ENCODE peak calls at places on chromosome 18, in nine cellular contexts. One of them, this sample, is unnamed.

GRCh38 chr18:48536516-48536915 is 2.3 kb upstream of the CTIF start:
- DNase-seq in transverse colon: no peak
- DNase-seq in A549: no peak
- DNase-seq in K562: no peak
- DNase-seq in ovary: peak; percentile 40
- DNase-seq in stomach: no peak
- DNase-seq in sigmoid colon: no peak
- DNase-seq in SK-N-SH: no peak
- DNase-seq in H1: no peak
- DNase-seq in this sample: no peak

GRCh38 chr18:26993568-26993967 is 128.1 kb upstream of the AQP4 start:
- DNase-seq in transverse colon: no peak
- DNase-seq in A549: no peak
- DNase-seq in K562: no peak
- DNase-seq in ovary: no peak
- DNase-seq in stomach: no peak
- DNase-seq in sigmoid colon: no peak
- DNase-seq in SK-N-SH: no peak
- DNase-seq in H1: no peak
- DNase-seq in this sample: no peak

GRCh38 chr18:49023938-49024341 is 73.2 kb upstream of the SMAD7 start:
- DNase-seq in transverse colon: no peak
- DNase-seq in A549: no peak
- DNase-seq in K562: no peak
- DNase-seq in ovary: no peak
- DNase-seq in stomach: peak; percentile 23
- DNase-seq in sigmoid colon: no peak
- DNase-seq in SK-N-SH: no peak
- DNase-seq in H1: peak; percentile 27
- DNase-seq in this sample: no peak

GRCh38 chr18:37484893-37485834 is 80.4 kb downstream of the CELF4 start:
- DNase-seq in transverse colon: peak; percentile 16
- DNase-seq in A549: peak; percentile 47
- DNase-seq in K562: peak; percentile 83
- DNase-seq in ovary: peak; percentile 48
- DNase-seq in stomach: no peak
- DNase-seq in sigmoid colon: no peak
- DNase-seq in SK-N-SH: no peak
- DNase-seq in H1: peak; percentile 77
- DNase-seq in this sample: no peak

GRCh38 chr18:38545071-38545470 is 979.5 kb upstream of the CELF4 start:
- DNase-seq in transverse colon: no peak
- DNase-seq in A549: peak; percentile 2
- DNase-seq in K562: no peak
- DNase-seq in ovary: no peak
- DNase-seq in stomach: no peak
- DNase-seq in sigmoid colon: no peak
- DNase-seq in SK-N-SH: no peak
- DNase-seq in H1: peak; percentile 52
- DNase-seq in this sample: no peak

GRCh38 chr18:79260510-79260909 is 135.2 kb upstream of the NFATC1 start:
- DNase-seq in transverse colon: no peak
- DNase-seq in A549: no peak
- DNase-seq in K562: no peak
- DNase-seq in ovary: no peak
- DNase-seq in stomach: no peak
- DNase-seq in sigmoid colon: no peak
- DNase-seq in SK-N-SH: no peak
- DNase-seq in H1: no peak
- DNase-seq in this sample: no peak

GRCh38 chr18:74731097-74731496 is 133.4 kb downstream of the ZNF407 start:
- DNase-seq in transverse colon: no peak
- DNase-seq in A549: no peak
- DNase-seq in K562: no peak
- DNase-seq in ovary: no peak
- DNase-seq in stomach: no peak
- DNase-seq in sigmoid colon: no peak
- DNase-seq in SK-N-SH: no peak
- DNase-seq in H1: no peak
- DNase-seq in this sample: no peak

GRCh38 chr18:76412818-76413565 is 82.0 kb downstream of the ZNF516 start:
- DNase-seq in transverse colon: peak; percentile 6
- DNase-seq in A549: no peak
- DNase-seq in K562: no peak
- DNase-seq in ovary: no peak
- DNase-seq in stomach: no peak
- DNase-seq in sigmoid colon: peak; percentile 57
- DNase-seq in SK-N-SH: no peak
- DNase-seq in H1: no peak
- DNase-seq in this sample: no peak

GRCh38 chr18:76908277-76908676 is 85.9 kb downstream of the ZNF236 start:
- DNase-seq in transverse colon: no peak
- DNase-seq in A549: no peak
- DNase-seq in K562: no peak
- DNase-seq in ovary: no peak
- DNase-seq in stomach: no peak
- DNase-seq in sigmoid colon: no peak
- DNase-seq in SK-N-SH: no peak
- DNase-seq in H1: no peak
- DNase-seq in this sample: no peak

GRCh38 chr18:63205791-63206252 is 113.7 kb downstream of the BCL2 start:
- DNase-seq in transverse colon: no peak
- DNase-seq in A549: no peak
- DNase-seq in K562: no peak
- DNase-seq in ovary: no peak
- DNase-seq in stomach: no peak
- DNase-seq in sigmoid colon: no peak
- DNase-seq in SK-N-SH: no peak
- DNase-seq in H1: no peak
- DNase-seq in this sample: no peak

GRCh38 chr18:6251084-6251483 is 163.6 kb downstream of the L3MBTL4 start:
- DNase-seq in transverse colon: no peak
- DNase-seq in A549: no peak
- DNase-seq in K562: no peak
- DNase-seq in ovary: no peak
- DNase-seq in stomach: no peak
- DNase-seq in sigmoid colon: no peak
- DNase-seq in SK-N-SH: no peak
- DNase-seq in H1: no peak
- DNase-seq in this sample: no peak

GRCh38 chr18:77058186-77058847 is 74.3 kb downstream of the MBP start:
- DNase-seq in transverse colon: no peak
- DNase-seq in A549: no peak
- DNase-seq in K562: no peak
- DNase-seq in ovary: no peak
- DNase-seq in stomach: no peak
- DNase-seq in sigmoid colon: peak; percentile 84
- DNase-seq in SK-N-SH: no peak
- DNase-seq in H1: no peak
- DNase-seq in this sample: peak; percentile 56

GRCh38 chr18:55489034-55489741 is 98.8 kb downstream of the TCF4 start:
- DNase-seq in transverse colon: no peak
- DNase-seq in A549: no peak
- DNase-seq in K562: no peak
- DNase-seq in ovary: no peak
- DNase-seq in stomach: no peak
- DNase-seq in sigmoid colon: no peak
- DNase-seq in SK-N-SH: no peak
- DNase-seq in H1: no peak
- DNase-seq in this sample: no peak

GRCh38 chr18:13393338-13393737 is 174.8 kb downstream of the LDLRAD4 start:
- DNase-seq in transverse colon: no peak
- DNase-seq in A549: no peak
- DNase-seq in K562: no peak
- DNase-seq in ovary: no peak
- DNase-seq in stomach: no peak
- DNase-seq in sigmoid colon: peak; percentile 43
- DNase-seq in SK-N-SH: no peak
- DNase-seq in H1: peak; percentile 36
- DNase-seq in this sample: no peak

GRCh38 chr18:13390196-13390595 is 171.6 kb downstream of the LDLRAD4 start:
- DNase-seq in transverse colon: no peak
- DNase-seq in A549: no peak
- DNase-seq in K562: no peak
- DNase-seq in ovary: no peak
- DNase-seq in stomach: no peak
- DNase-seq in sigmoid colon: peak; percentile 56
- DNase-seq in SK-N-SH: no peak
- DNase-seq in H1: peak; percentile 40
- DNase-seq in this sample: no peak

GRCh38 chr18:13392899-13393298 is 174.3 kb downstream of the LDLRAD4 start:
- DNase-seq in transverse colon: no peak
- DNase-seq in A549: no peak
- DNase-seq in K562: no peak
- DNase-seq in ovary: no peak
- DNase-seq in stomach: no peak
- DNase-seq in sigmoid colon: peak; percentile 36
- DNase-seq in SK-N-SH: no peak
- DNase-seq in H1: peak; percentile 37
- DNase-seq in this sample: no peak

GRCh38 chr18:13390711-13391110 is 172.2 kb downstream of the LDLRAD4 start:
- DNase-seq in transverse colon: no peak
- DNase-seq in A549: no peak
- DNase-seq in K562: no peak
- DNase-seq in ovary: no peak
- DNase-seq in stomach: no peak
- DNase-seq in sigmoid colon: no peak
- DNase-seq in SK-N-SH: no peak
- DNase-seq in H1: no peak
- DNase-seq in this sample: no peak

GRCh38 chr18:13392029-13392750 is 173.6 kb downstream of the LDLRAD4 start:
- DNase-seq in transverse colon: no peak
- DNase-seq in A549: no peak
- DNase-seq in K562: no peak
- DNase-seq in ovary: no peak
- DNase-seq in stomach: no peak
- DNase-seq in sigmoid colon: peak; percentile 59
- DNase-seq in SK-N-SH: no peak
- DNase-seq in H1: peak; percentile 36
- DNase-seq in this sample: no peak
- TF ChIP-seq EP300 in transverse colon: no peak
- TF ChIP-seq EP300 in A549: no peak
- TF ChIP-seq EP300 in K562: no peak
- TF ChIP-seq EP300 in ovary: no peak
- TF ChIP-seq EP300 in stomach: no peak
- TF ChIP-seq EP300 in sigmoid colon: no peak
- TF ChIP-seq EP300 in SK-N-SH: no peak
- TF ChIP-seq EP300 in H1: no peak
- TF ChIP-seq EP300 in this sample: no peak

DNA sequence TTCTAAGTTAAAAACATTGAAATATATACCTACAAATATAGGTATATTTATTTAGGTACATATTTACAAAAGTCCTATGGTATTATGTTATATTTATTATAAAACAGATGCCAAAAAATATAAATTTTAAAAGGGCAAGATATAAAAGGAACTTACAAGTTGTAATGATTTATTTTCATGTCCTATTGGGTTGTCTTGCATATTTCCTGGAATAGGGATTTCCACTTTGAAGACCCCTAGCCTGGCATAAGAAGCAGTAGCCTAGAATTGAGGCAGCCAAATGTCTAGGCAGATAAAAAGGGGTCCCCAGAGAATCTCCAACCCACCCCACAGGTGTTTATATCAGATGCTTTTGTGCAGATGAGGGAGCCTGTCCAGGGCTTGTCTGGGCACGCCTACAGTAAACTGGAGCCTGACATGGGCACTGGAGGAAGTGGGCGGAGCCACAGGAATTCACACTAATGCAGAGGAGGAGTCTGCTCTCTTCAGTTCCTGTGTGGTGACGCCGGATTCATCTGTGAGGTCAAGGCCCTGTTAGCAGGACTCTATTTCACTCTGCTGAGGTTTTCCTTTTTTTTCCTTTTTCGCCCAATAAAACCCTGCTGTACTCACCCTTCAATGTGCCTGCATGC is 1088.9 kb upstream of the PIK3C3 start:
- DNase-seq in transverse colon: no peak
- DNase-seq in A549: peak; percentile 23
- DNase-seq in K562: no peak
- DNase-seq in ovary: no peak
- DNase-seq in stomach: no peak
- DNase-seq in sigmoid colon: no peak
- DNase-seq in SK-N-SH: no peak
- DNase-seq in H1: no peak
- DNase-seq in this sample: no peak
- TF ChIP-seq EP300 in transverse colon: no peak
- TF ChIP-seq EP300 in A549: no peak
- TF ChIP-seq EP300 in K562: no peak
- TF ChIP-seq EP300 in ovary: no peak
- TF ChIP-seq EP300 in stomach: no peak
- TF ChIP-seq EP300 in sigmoid colon: no peak
- TF ChIP-seq EP300 in SK-N-SH: no peak
- TF ChIP-seq EP300 in H1: no peak
- TF ChIP-seq EP300 in this sample: no peak

DNA sequence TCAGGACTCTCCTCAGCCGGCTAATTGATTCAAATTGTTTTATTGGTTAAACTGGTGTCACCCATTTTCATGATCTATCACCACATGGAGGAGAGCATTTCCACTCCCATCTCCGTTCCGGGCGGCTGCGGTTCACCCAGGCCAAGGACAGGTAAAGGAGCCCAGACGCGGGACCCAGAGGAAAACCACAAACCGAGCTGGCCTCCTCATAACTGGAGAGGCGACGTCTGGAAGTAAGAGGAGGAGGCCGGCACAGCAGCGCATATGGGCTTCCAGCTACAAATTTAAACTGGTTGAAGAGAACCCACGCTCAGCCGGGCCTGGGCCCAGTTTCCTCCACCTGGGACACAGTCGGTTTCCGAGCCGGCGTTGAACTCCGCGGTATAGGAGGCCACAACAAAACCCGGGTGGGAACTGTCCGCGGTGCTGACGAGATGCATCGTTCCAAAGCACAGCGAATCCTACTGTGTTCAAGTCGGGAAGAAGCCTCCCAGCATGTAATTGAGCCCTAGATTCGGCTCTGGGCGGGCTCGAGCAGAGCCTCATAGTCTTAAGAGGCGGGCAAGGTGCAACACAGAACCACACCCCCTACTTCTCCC is 3.0 kb upstream of the SKOR2 start:
- DNase-seq in transverse colon: no peak
- DNase-seq in A549: no peak
- DNase-seq in K562: peak; percentile 16
- DNase-seq in ovary: no peak
- DNase-seq in stomach: no peak
- DNase-seq in sigmoid colon: no peak
- DNase-seq in SK-N-SH: no peak
- DNase-seq in H1: peak; percentile 96
- DNase-seq in this sample: peak; percentile 7
- TF ChIP-seq EP300 in transverse colon: no peak
- TF ChIP-seq EP300 in A549: no peak
- TF ChIP-seq EP300 in K562: no peak
- TF ChIP-seq EP300 in ovary: no peak
- TF ChIP-seq EP300 in stomach: no peak
- TF ChIP-seq EP300 in sigmoid colon: no peak
- TF ChIP-seq EP300 in SK-N-SH: no peak
- TF ChIP-seq EP300 in H1: no peak
- TF ChIP-seq EP300 in this sample: no peak

GRCh38 chr18:43001821-43002220 is 113.7 kb downstream of the RIT2 start:
- DNase-seq in transverse colon: no peak
- DNase-seq in A549: no peak
- DNase-seq in K562: no peak
- DNase-seq in ovary: no peak
- DNase-seq in stomach: no peak
- DNase-seq in sigmoid colon: no peak
- DNase-seq in SK-N-SH: no peak
- DNase-seq in H1: no peak
- DNase-seq in this sample: no peak
- TF ChIP-seq EP300 in transverse colon: no peak
- TF ChIP-seq EP300 in A549: no peak
- TF ChIP-seq EP300 in K562: no peak
- TF ChIP-seq EP300 in ovary: no peak
- TF ChIP-seq EP300 in stomach: no peak
- TF ChIP-seq EP300 in sigmoid colon: no peak
- TF ChIP-seq EP300 in SK-N-SH: no peak
- TF ChIP-seq EP300 in H1: no peak
- TF ChIP-seq EP300 in this sample: no peak

GRCh38 chr18:45127395-45127794 is 446.7 kb downstream of the SETBP1 start:
- DNase-seq in transverse colon: no peak
- DNase-seq in A549: no peak
- DNase-seq in K562: no peak
- DNase-seq in ovary: no peak
- DNase-seq in stomach: no peak
- DNase-seq in sigmoid colon: no peak
- DNase-seq in SK-N-SH: no peak
- DNase-seq in H1: no peak
- DNase-seq in this sample: no peak
- TF ChIP-seq EP300 in transverse colon: no peak
- TF ChIP-seq EP300 in A549: no peak
- TF ChIP-seq EP300 in K562: no peak
- TF ChIP-seq EP300 in ovary: no peak
- TF ChIP-seq EP300 in stomach: no peak
- TF ChIP-seq EP300 in sigmoid colon: no peak
- TF ChIP-seq EP300 in SK-N-SH: no peak
- TF ChIP-seq EP300 in H1: no peak
- TF ChIP-seq EP300 in this sample: no peak

This sample was measured in tibial nerve.